ENCODE peak calls at places on chromosomes 12 and 14, in six cellular contexts. One of them, this sample, is unnamed.

GRCh38 chr12:4271433-4272013 is 2.0 kb upstream of the CCND2 start:
- DNase-seq in IMR-90: no peak
- DNase-seq in fibroblast of lung: no peak
- DNase-seq in OCI-LY7: no peak
- DNase-seq in neural progenitor cell: peak; percentile 73
- DNase-seq in mesendoderm: no peak
- DNase-seq in this sample: peak; percentile 50

GRCh38 chr14:76762617-76763361 is 1.5 kb downstream of the VASH1 start:
- DNase-seq in IMR-90: no peak
- DNase-seq in fibroblast of lung: no peak
- DNase-seq in OCI-LY7: no peak
- DNase-seq in neural progenitor cell: no peak
- DNase-seq in mesendoderm: no peak
- DNase-seq in this sample: no peak

GRCh38 chr12:68665016-68665569 is 21.7 kb upstream of the NUP107 start:
- DNase-seq in IMR-90: no peak
- DNase-seq in fibroblast of lung: no peak
- DNase-seq in OCI-LY7: no peak
- DNase-seq in neural progenitor cell: no peak
- DNase-seq in mesendoderm: no peak
- DNase-seq in this sample: no peak

GRCh38 chr14:91882369-91882768 is 15.0 kb upstream of the TC2N start:
- DNase-seq in IMR-90: no peak
- DNase-seq in fibroblast of lung: no peak
- DNase-seq in OCI-LY7: no peak
- DNase-seq in neural progenitor cell: no peak
- DNase-seq in mesendoderm: no peak
- DNase-seq in this sample: no peak

GRCh38 chr12:90260136-90260535 is 551.5 kb upstream of the ATP2B1 start:
- DNase-seq in IMR-90: no peak
- DNase-seq in fibroblast of lung: no peak
- DNase-seq in OCI-LY7: no peak
- DNase-seq in neural progenitor cell: no peak
- DNase-seq in mesendoderm: no peak
- DNase-seq in this sample: no peak

GRCh38 chr12:62778187-62778586 is 156.8 kb downstream of the PPM1H start:
- DNase-seq in IMR-90: no peak
- DNase-seq in fibroblast of lung: no peak
- DNase-seq in OCI-LY7: no peak
- DNase-seq in neural progenitor cell: no peak
- DNase-seq in mesendoderm: no peak
- DNase-seq in this sample: no peak

GRCh38 chr14:20387577-20387976 is 25.7 kb downstream of the TEP1 start:
- DNase-seq in IMR-90: no peak
- DNase-seq in fibroblast of lung: no peak
- DNase-seq in OCI-LY7: no peak
- DNase-seq in neural progenitor cell: no peak
- DNase-seq in mesendoderm: peak; percentile 34
- DNase-seq in this sample: no peak

GRCh38 chr12:26428420-26428819 is 233.0 kb downstream of the SSPN start:
- DNase-seq in IMR-90: peak; percentile 51
- DNase-seq in fibroblast of lung: peak; percentile 39
- DNase-seq in OCI-LY7: no peak
- DNase-seq in neural progenitor cell: no peak
- DNase-seq in mesendoderm: no peak
- DNase-seq in this sample: no peak

GRCh38 chr12:71335668-71336257 is 103.8 kb upstream of the LGR5 start:
- DNase-seq in IMR-90: no peak
- DNase-seq in fibroblast of lung: no peak
- DNase-seq in OCI-LY7: no peak
- DNase-seq in neural progenitor cell: no peak
- DNase-seq in mesendoderm: no peak
- DNase-seq in this sample: no peak

GRCh38 chr12:114701104-114701414 is 17.1 kb upstream of the TBX3 start:
- DNase-seq in IMR-90: no peak
- DNase-seq in fibroblast of lung: no peak
- DNase-seq in OCI-LY7: no peak
- DNase-seq in neural progenitor cell: peak; percentile 40
- DNase-seq in mesendoderm: peak; percentile 45
- DNase-seq in this sample: no peak

GRCh38 chr12:51087818-51088217 is 4.4 kb upstream of the CSRNP2 start:
- DNase-seq in IMR-90: no peak
- DNase-seq in fibroblast of lung: no peak
- DNase-seq in OCI-LY7: no peak
- DNase-seq in neural progenitor cell: no peak
- DNase-seq in mesendoderm: no peak
- DNase-seq in this sample: no peak

GRCh38 chr14:29348504-29348903 is 579.1 kb downstream of the PRKD1 start:
- DNase-seq in IMR-90: peak; percentile 21
- DNase-seq in fibroblast of lung: peak; percentile 36
- DNase-seq in OCI-LY7: no peak
- DNase-seq in neural progenitor cell: no peak
- DNase-seq in mesendoderm: no peak
- DNase-seq in this sample: no peak

GRCh38 chr14:61643546-61643945 is 51.8 kb upstream of the HIF1A start:
- DNase-seq in IMR-90: peak; percentile 76
- DNase-seq in fibroblast of lung: peak; percentile 63
- DNase-seq in OCI-LY7: peak; percentile 24
- DNase-seq in neural progenitor cell: no peak
- DNase-seq in mesendoderm: no peak
- DNase-seq in this sample: no peak

GRCh38 chr14:75088566-75089373 is 19.3 kb downstream of the ZC2HC1C start:
- DNase-seq in IMR-90: peak; percentile 65
- DNase-seq in fibroblast of lung: peak; percentile 36
- DNase-seq in OCI-LY7: peak; percentile 63
- DNase-seq in neural progenitor cell: peak; percentile 87
- DNase-seq in mesendoderm: peak; percentile 73
- DNase-seq in this sample: peak; percentile 89

GRCh38 chr14:100302616-100303015 is 3.6 kb downstream of the SLC25A29 start:
- DNase-seq in IMR-90: no peak
- DNase-seq in fibroblast of lung: no peak
- DNase-seq in OCI-LY7: no peak
- DNase-seq in neural progenitor cell: no peak
- DNase-seq in mesendoderm: no peak
- DNase-seq in this sample: no peak

GRCh38 chr12:52699960-52700359 is 3.4 kb downstream of the KRT77 start:
- DNase-seq in IMR-90: no peak
- DNase-seq in fibroblast of lung: no peak
- DNase-seq in OCI-LY7: no peak
- DNase-seq in neural progenitor cell: no peak
- DNase-seq in mesendoderm: no peak
- DNase-seq in this sample: no peak

GRCh38 chr14:53144244-53144643 is 8.9 kb downstream of the DDHD1 start:
- DNase-seq in IMR-90: peak; percentile 39
- DNase-seq in fibroblast of lung: peak; percentile 7
- DNase-seq in OCI-LY7: no peak
- DNase-seq in neural progenitor cell: no peak
- DNase-seq in mesendoderm: no peak
- DNase-seq in this sample: no peak

GRCh38 chr12:16399110-16399509 is 51.7 kb downstream of the MGST1 start:
- DNase-seq in IMR-90: no peak
- DNase-seq in fibroblast of lung: no peak
- DNase-seq in OCI-LY7: no peak
- DNase-seq in neural progenitor cell: no peak
- DNase-seq in mesendoderm: no peak
- DNase-seq in this sample: no peak

GRCh38 chr12:97535582-97535981 is 73.0 kb downstream of the RMST start:
- DNase-seq in IMR-90: no peak
- DNase-seq in fibroblast of lung: peak; percentile 85
- DNase-seq in OCI-LY7: no peak
- DNase-seq in neural progenitor cell: no peak
- DNase-seq in mesendoderm: no peak
- DNase-seq in this sample: no peak

GRCh38 chr12:16347391-16348298 is at the start of gene MGST1:
- DNase-seq in IMR-90: peak; percentile 59
- DNase-seq in fibroblast of lung: peak; percentile 62
- DNase-seq in OCI-LY7: peak; percentile 70
- DNase-seq in neural progenitor cell: peak; percentile 96
- DNase-seq in mesendoderm: peak; percentile 96
- DNase-seq in this sample: peak; percentile 96

GRCh38 chr12:121893901-121894540 is 5.4 kb downstream of the PSMD9 start:
- DNase-seq in IMR-90: peak; percentile 77
- DNase-seq in fibroblast of lung: peak; percentile 67
- DNase-seq in OCI-LY7: peak; percentile 70
- DNase-seq in neural progenitor cell: no peak
- DNase-seq in mesendoderm: peak; percentile 32
- DNase-seq in this sample: peak; percentile 21

GRCh38 chr12:115199831-115200230 is 515.9 kb upstream of the TBX3 start:
- DNase-seq in IMR-90: peak; percentile 80
- DNase-seq in fibroblast of lung: peak; percentile 55
- DNase-seq in OCI-LY7: no peak
- DNase-seq in neural progenitor cell: no peak
- DNase-seq in mesendoderm: no peak
- DNase-seq in this sample: no peak

GRCh38 chr12:92133166-92133565 is 12.5 kb downstream of the BTG1 start:
- DNase-seq in IMR-90: no peak
- DNase-seq in fibroblast of lung: peak; percentile 50
- DNase-seq in OCI-LY7: no peak
- DNase-seq in neural progenitor cell: no peak
- DNase-seq in mesendoderm: no peak
- DNase-seq in this sample: no peak
- H3K4me2 ChIP-seq in IMR-90: peak overlapping the region; percentile 9
- H3K4me2 ChIP-seq in fibroblast of lung: peak overlapping the region; percentile 20
- H3K4me2 ChIP-seq in OCI-LY7: peak overlapping the region; percentile 46
- H3K4me2 ChIP-seq in neural progenitor cell: peak overlapping the region; percentile 11
- H3K4me2 ChIP-seq in mesendoderm: no peak overlapping the region
- H3K4me2 ChIP-seq in this sample: no peak overlapping the region

DNA sequence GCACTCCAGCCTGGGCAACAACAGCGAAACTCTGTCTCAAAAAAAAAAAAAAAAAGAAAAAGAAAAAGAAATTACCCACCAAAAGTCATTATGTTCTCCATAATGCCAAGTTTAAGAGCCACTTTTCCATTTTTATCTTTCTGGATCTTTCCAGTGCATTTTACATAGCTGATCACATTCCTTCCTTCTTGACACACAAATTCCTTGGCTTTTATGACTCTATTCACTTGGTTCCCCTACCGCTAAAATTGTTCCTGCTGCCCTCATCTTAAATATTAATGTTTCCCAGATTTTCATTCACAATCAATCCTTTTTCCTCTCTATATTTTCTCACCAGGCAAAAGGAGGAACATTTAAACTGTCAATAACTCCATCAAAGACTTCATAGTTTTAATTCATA is 20.2 kb downstream of the KLHL28 start:
- DNase-seq in IMR-90: no peak
- DNase-seq in fibroblast of lung: peak; percentile 48
- DNase-seq in OCI-LY7: no peak
- DNase-seq in neural progenitor cell: no peak
- DNase-seq in mesendoderm: no peak
- DNase-seq in this sample: no peak
- H3K27ac ChIP-seq in IMR-90: no peak overlapping the region
- H3K27ac ChIP-seq in fibroblast of lung: no peak overlapping the region
- H3K27ac ChIP-seq in OCI-LY7: no peak overlapping the region
- H3K27ac ChIP-seq in neural progenitor cell: no peak overlapping the region
- H3K27ac ChIP-seq in mesendoderm: no peak overlapping the region
- H3K27ac ChIP-seq in this sample: no peak overlapping the region

GRCh38 chr12:113073586-113073985 is 17.1 kb downstream of the DTX1 start:
- DNase-seq in IMR-90: no peak
- DNase-seq in fibroblast of lung: no peak
- DNase-seq in OCI-LY7: peak; percentile 45
- DNase-seq in neural progenitor cell: no peak
- DNase-seq in mesendoderm: no peak
- DNase-seq in this sample: no peak

GRCh38 chr12:113071063-113071426 is 14.5 kb downstream of the DTX1 start:
- DNase-seq in IMR-90: no peak
- DNase-seq in fibroblast of lung: no peak
- DNase-seq in OCI-LY7: no peak
- DNase-seq in neural progenitor cell: no peak
- DNase-seq in mesendoderm: no peak
- DNase-seq in this sample: no peak

GRCh38 chr12:113070117-113070906 is 13.8 kb downstream of the DTX1 start:
- DNase-seq in IMR-90: no peak
- DNase-seq in fibroblast of lung: no peak
- DNase-seq in OCI-LY7: peak; percentile 68
- DNase-seq in neural progenitor cell: no peak
- DNase-seq in mesendoderm: no peak
- DNase-seq in this sample: no peak

GRCh38 chr12:113071427-113072112 is 15.0 kb downstream of the DTX1 start:
- DNase-seq in IMR-90: no peak
- DNase-seq in fibroblast of lung: no peak
- DNase-seq in OCI-LY7: no peak
- DNase-seq in neural progenitor cell: peak; percentile 18
- DNase-seq in mesendoderm: no peak
- DNase-seq in this sample: no peak

GRCh38 chr12:113072136-113072535 is 15.6 kb downstream of the DTX1 start:
- DNase-seq in IMR-90: no peak
- DNase-seq in fibroblast of lung: no peak
- DNase-seq in OCI-LY7: no peak
- DNase-seq in neural progenitor cell: no peak
- DNase-seq in mesendoderm: no peak
- DNase-seq in this sample: no peak
- H3K4me2 ChIP-seq in IMR-90: no peak overlapping the region
- H3K4me2 ChIP-seq in fibroblast of lung: no peak overlapping the region
- H3K4me2 ChIP-seq in OCI-LY7: peak overlapping the region; percentile 94
- H3K4me2 ChIP-seq in neural progenitor cell: no peak overlapping the region
- H3K4me2 ChIP-seq in mesendoderm: no peak overlapping the region
- H3K4me2 ChIP-seq in this sample: no peak overlapping the region

GRCh38 chr14:67785270-67786109 is 30.9 kb downstream of the ZFYVE26 start:
- DNase-seq in IMR-90: no peak
- DNase-seq in fibroblast of lung: no peak
- DNase-seq in OCI-LY7: no peak
- DNase-seq in neural progenitor cell: no peak
- DNase-seq in mesendoderm: no peak
- DNase-seq in this sample: no peak
- H3K27ac ChIP-seq in IMR-90: no peak overlapping the region
- H3K27ac ChIP-seq in fibroblast of lung: no peak overlapping the region
- H3K27ac ChIP-seq in OCI-LY7: no peak overlapping the region
- H3K27ac ChIP-seq in neural progenitor cell: no peak overlapping the region
- H3K27ac ChIP-seq in mesendoderm: no peak overlapping the region
- H3K27ac ChIP-seq in this sample: no peak overlapping the region

DNA sequence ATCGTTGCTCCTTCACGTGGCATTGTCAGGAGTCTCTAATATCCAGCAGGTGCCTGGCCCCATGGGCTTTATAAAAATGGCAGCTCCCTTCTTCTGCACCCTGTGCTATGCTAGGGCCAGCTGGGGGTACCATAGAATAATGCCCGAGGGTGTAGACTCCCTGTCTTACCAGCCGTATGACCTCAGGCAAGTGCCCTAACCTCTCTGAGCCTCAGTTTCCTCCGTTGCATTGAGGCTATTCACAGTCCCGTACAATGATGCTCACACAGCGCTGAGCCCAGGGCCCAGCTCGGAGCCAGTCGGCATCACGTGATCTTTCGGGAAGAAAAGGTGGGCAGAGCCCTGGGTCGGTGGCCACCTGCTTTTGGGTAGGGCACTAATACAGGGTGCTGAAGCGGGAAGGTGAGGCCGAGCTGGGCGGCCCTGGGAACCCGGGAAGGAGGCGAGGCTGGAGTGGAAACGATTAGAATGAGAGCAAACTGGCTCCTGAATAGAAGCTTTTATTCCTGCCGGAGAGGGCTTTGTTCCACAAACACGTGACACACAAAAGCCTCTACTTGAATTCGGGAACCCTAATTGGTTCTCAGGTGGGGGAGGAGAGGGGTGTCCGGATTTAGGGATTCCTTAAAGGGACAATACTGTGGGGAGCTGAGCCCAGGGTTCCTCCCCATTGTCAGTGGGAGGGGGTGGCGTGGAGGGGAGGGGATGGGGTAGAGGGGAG is 19.9 kb upstream of the MSI1 start:
- DNase-seq in IMR-90: no peak
- DNase-seq in fibroblast of lung: no peak
- DNase-seq in OCI-LY7: no peak
- DNase-seq in neural progenitor cell: peak; percentile 97
- DNase-seq in mesendoderm: peak; percentile 75
- DNase-seq in this sample: peak; percentile 96
- H3K4me2 ChIP-seq in IMR-90: no peak overlapping the region
- H3K4me2 ChIP-seq in fibroblast of lung: no peak overlapping the region
- H3K4me2 ChIP-seq in OCI-LY7: no peak overlapping the region
- H3K4me2 ChIP-seq in neural progenitor cell: peak overlapping the region; percentile 77
- H3K4me2 ChIP-seq in mesendoderm: peak overlapping the region; percentile 76
- H3K4me2 ChIP-seq in this sample: peak overlapping the region; percentile 76

GRCh38 chr12:125185740-125186470 is 120.7 kb downstream of the AACS start:
- DNase-seq in IMR-90: peak; percentile 44
- DNase-seq in fibroblast of lung: peak; percentile 76
- DNase-seq in OCI-LY7: peak; percentile 88
- DNase-seq in neural progenitor cell: peak; percentile 97
- DNase-seq in mesendoderm: peak; percentile 93
- DNase-seq in this sample: peak; percentile 90
- H3K27ac ChIP-seq in IMR-90: no peak within 1 kb of the TSS
- H3K27ac ChIP-seq in fibroblast of lung: no peak within 1 kb of the TSS
- H3K27ac ChIP-seq in OCI-LY7: no peak within 1 kb of the TSS
- H3K27ac ChIP-seq in neural progenitor cell: peak within 1 kb of the TSS; percentile 0
- H3K27ac ChIP-seq in mesendoderm: peak within 1 kb of the TSS; percentile 46
- H3K27ac ChIP-seq in this sample: peak within 1 kb of the TSS; percentile 32

This sample was measured in GM23338.